ENCODE peak calls at places on chromosomes 1 and 21, in six cellular contexts. E is fibroblast of lung, U is HCT116, Z is IMR-90, L is OCI-LY7, J is neuronal stem cell. I is an unnamed sample.

GRCh38 chr21:44426663-44427191 is 28.6 kb upstream of the LRRC3 start:
- DNase-seq in E (no peak), J (no peak), L (no peak), U (no peak), Z (no peak), I (peak; percentile 62)

GRCh38 chr1:109669246-109669948 is 1.5 kb downstream of the GSTM2 start:
- DNase-seq in U (no peak), E (no peak), Z (no peak), L (peak; percentile 17), J (no peak), I (no peak)

GRCh38 chr1:46527474-46528296 is 23.8 kb downstream of the KNCN start:
- DNase-seq in E (peak; percentile 71), L (peak; percentile 67), U (peak; percentile 54), J (peak; percentile 76), Z (peak; percentile 66), I (peak; percentile 99)

GRCh38 chr1:4825841-4826450 is 171.5 kb downstream of the AJAP1 start:
- DNase-seq in L (peak; percentile 72), E (no peak), Z (no peak), U (no peak), J (peak; percentile 15), I (no peak)

GRCh38 chr1:58858344-58858673 is 74.5 kb upstream of the JUN start:
- DNase-seq in U (no peak), J (no peak), L (peak; percentile 64), Z (peak; percentile 60), E (no peak), I (no peak)

GRCh38 chr21:45341261-45341660 is 53.6 kb upstream of the POFUT2 start:
- DNase-seq in U (no peak), Z (no peak), L (no peak), E (no peak), J (no peak), I (no peak)

GRCh38 chr1:200128081-200128480 is 100.6 kb downstream of the NR5A2 start:
- DNase-seq in J (no peak), Z (no peak), L (no peak), E (no peak), U (no peak), I (no peak)

GRCh38 chr1:92961131-92961895 is at the start of gene DIPK1A:
- DNase-seq in L (peak; percentile 93), J (peak; percentile 82), Z (peak; percentile 70), U (peak; percentile 36), E (peak; percentile 77), I (peak; percentile 97)

GRCh38 chr1:156508955-156509234 is 8.3 kb upstream of the MEF2D start:
- DNase-seq in L (no peak), J (no peak), U (no peak), E (no peak), Z (no peak), I (peak; percentile 84)

GRCh38 chr1:204505674-204506073 is 10.5 kb upstream of the MDM4 start:
- DNase-seq in U (no peak), Z (no peak), L (no peak), E (no peak), J (no peak), I (no peak)

GRCh38 chr1:65055754-65056153 is 89.4 kb upstream of the JAK1 start:
- DNase-seq in U (no peak), L (no peak), J (no peak), Z (no peak), E (no peak), I (no peak)

GRCh38 chr1:39759436-39759726 is 11.8 kb downstream of the OXCT2 start:
- DNase-seq in Z (no peak), J (no peak), L (no peak), U (no peak), E (no peak), I (peak; percentile 86)

GRCh38 chr1:197620660-197621273 is 154.5 kb downstream of the DENND1B start:
- DNase-seq in Z (no peak), E (no peak), L (no peak), J (no peak), U (no peak), I (no peak)

GRCh38 chr1:233038581-233038980 is 88.2 kb downstream of the NTPCR start:
- DNase-seq in Z (no peak), E (no peak), J (no peak), U (no peak), L (no peak), I (no peak)

GRCh38 chr21:46063227-46063626 is 34.7 kb upstream of the COL6A2 start:
- DNase-seq in E (peak; percentile 38), Z (no peak), J (no peak), U (no peak), L (peak; percentile 3), I (no peak)

GRCh38 chr1:64527191-64527590 is 57.3 kb downstream of the CACHD1 start:
- DNase-seq in L (no peak), U (no peak), E (no peak), J (no peak), Z (no peak), I (no peak)

GRCh38 chr1:62725255-62725654 is 37.1 kb upstream of the DOCK7 start:
- DNase-seq in U (no peak), E (peak; percentile 65), J (no peak), L (no peak), Z (peak; percentile 94), I (peak; percentile 78)

GRCh38 chr21:24045775-24046215 is 1561.5 kb downstream of the MRPL39 start:
- DNase-seq in J (no peak), U (no peak), Z (peak; percentile 99), E (peak; percentile 98), L (no peak), I (no peak)

GRCh38 chr1:10830961-10831669 is 34.7 kb upstream of the CASZ1 start:
- DNase-seq in J (no peak), Z (no peak), U (no peak), E (no peak), L (no peak), I (peak; percentile 88)

GRCh38 chr1:206050655-206051235 is 2.2 kb upstream of the RHEX start:
- DNase-seq in L (peak; percentile 98), Z (peak; percentile 2), U (no peak), J (no peak), E (no peak), I (no peak)

GRCh38 chr1:224302947-224303346 is 27.0 kb downstream of the NVL start:
- DNase-seq in U (no peak), Z (peak; percentile 30), J (no peak), E (no peak), L (no peak), I (no peak)

GRCh38 chr1:224308064-224308463 is 21.9 kb downstream of the NVL start:
- DNase-seq in Z (no peak), U (no peak), E (no peak), J (no peak), L (no peak), I (no peak)

GRCh38 chr1:224301391-224301790 is 28.6 kb downstream of the NVL start:
- DNase-seq in J (no peak), U (no peak), Z (no peak), E (no peak), L (no peak), I (no peak)

GRCh38 chr1:224300346-224300745 is 29.6 kb downstream of the NVL start:
- DNase-seq in E (peak; percentile 88), U (no peak), L (no peak), Z (peak; percentile 98), J (no peak), I (peak; percentile 77)

DNA sequence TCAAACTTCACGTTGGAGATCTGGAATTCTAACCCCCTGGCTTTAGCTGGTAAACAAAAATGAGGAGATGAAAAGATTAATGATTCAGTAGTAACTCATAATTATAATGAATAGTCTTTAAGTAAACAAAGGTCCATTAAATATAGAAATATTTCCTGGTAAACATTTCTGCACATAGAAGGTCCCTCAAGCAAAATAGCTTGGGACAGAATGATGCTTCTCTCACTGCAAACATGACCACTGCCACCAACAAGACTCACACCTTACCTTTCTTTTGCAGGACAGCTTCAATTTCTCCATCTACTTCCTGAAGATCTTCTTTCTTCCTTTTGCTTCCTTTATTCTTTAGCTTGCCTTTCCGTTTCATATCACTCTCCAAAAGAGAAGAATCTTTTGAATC is 25.2 kb downstream of the NVL start:
- DNase-seq in E (no peak), Z (no peak), J (no peak), U (no peak), L (no peak), I (no peak)
- H3K4me3 ChIP-seq in E (no peak overlapping the region), Z (no peak overlapping the region), J (no peak overlapping the region), U (no peak overlapping the region), L (no peak overlapping the region), I (no peak overlapping the region)

GRCh38 chr1:114083186-114083585 is 70.5 kb downstream of the SYT6 start:
- DNase-seq in U (no peak), J (no peak), L (no peak), E (no peak), Z (no peak), I (no peak)

GRCh38 chr1:114080511-114081144 is 73.0 kb downstream of the SYT6 start:
- DNase-seq in U (no peak), Z (no peak), E (no peak), L (no peak), J (no peak), I (no peak)

GRCh38 chr1:114082047-114082630 is 71.5 kb downstream of the SYT6 start:
- DNase-seq in J (no peak), U (no peak), Z (no peak), L (no peak), E (no peak), I (no peak)

GRCh38 chr1:114079596-114080190 is 74.0 kb downstream of the SYT6 start:
- DNase-seq in J (no peak), Z (no peak), E (no peak), L (no peak), U (no peak), I (peak; percentile 68)

DNA sequence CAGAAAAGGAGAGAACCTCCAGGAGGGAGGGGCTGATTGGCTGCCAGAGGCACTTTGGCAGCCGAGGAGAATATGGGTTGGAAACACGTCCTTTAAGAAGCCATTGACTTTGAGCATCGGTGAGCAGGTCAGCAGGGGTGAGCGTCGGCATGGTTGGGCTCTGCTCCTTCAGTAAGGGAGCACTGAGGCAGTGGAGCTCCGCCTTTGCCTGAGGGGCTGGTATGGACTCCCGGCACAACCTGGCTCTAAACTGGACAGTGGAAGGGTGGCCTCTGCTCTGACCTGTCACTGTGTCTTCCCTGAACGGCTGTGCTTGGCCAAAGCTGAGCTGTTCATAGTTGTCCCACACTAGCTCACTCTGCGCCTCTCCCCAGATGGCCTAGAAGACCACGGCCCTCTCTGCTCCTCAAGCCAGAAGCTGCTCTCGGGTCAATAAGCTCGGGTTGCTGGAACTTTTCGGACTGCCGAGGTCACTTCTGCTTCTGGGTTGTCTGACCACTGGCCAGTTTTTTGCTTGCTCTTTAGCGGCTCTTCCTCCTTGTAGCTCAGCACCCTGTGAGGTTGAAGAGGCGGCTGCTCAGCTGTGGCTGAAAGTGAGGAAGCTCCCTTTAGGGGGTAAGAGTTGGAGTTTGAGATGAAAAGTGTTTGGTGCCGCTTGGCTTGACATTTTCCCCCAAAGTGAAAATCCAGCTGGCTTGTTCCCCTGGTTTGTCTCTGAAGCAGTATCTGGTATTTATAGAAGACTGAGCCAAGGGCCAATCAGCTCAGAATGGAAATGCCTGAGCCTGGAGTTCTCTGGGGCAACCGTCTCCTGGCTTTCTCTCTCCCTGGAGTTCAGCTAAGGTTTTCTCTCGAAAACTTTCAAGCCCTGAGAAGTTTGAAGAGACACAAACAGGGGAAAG is 72.3 kb downstream of the SYT6 start:
- DNase-seq in J (no peak), E (no peak), U (no peak), L (no peak), Z (no peak), I (no peak)
- H3K4me1 ChIP-seq in J (no peaks in the 10 kb centered on the region), E (no peaks in the 10 kb centered on the region), U (no peaks in the 10 kb centered on the region), L (no peaks in the 10 kb centered on the region), Z (no peaks in the 10 kb centered on the region), I (no peaks in the 10 kb centered on the region)

GRCh38 chr1:72371259-72372035 is 89.1 kb upstream of the NEGR1 start:
- DNase-seq in L (no peak), J (no peak), U (no peak), E (no peak), Z (no peak), I (no peak)
- H2AFZ ChIP-seq in L (no peak overlapping the region), J (peak overlapping the region; percentile 66), U (no peak overlapping the region), E (no peak overlapping the region), Z (no peak overlapping the region), I (no peak overlapping the region)

GRCh38 chr1:23169219-23169575 is 541 bp upstream of the LUZP1 start:
- DNase-seq in U (no peak), J (no peak), E (no peak), Z (no peak), L (no peak), I (no peak)
- H3K4me3 ChIP-seq in U (peak overlapping the region; percentile 89), J (no peak overlapping the region), E (peak overlapping the region; percentile 89), Z (no peak overlapping the region), L (peak overlapping the region; percentile 99), I (peak overlapping the region; percentile 95)